ENCODE peak calls at places on chromosomes 3 and 15, in eight cellular contexts. O is IMR-90, I is transverse colon, N is vagina, P is body of pancreas, E is heart left ventricle, U is A549, F is breast epithelium. J is an unnamed sample.

GRCh38 chr3:195703776-195704175 is 17.0 kb upstream of the MUC20 start:
- DNase-seq in U (no peak), E (no peak), N (no peak), F (no peak), P (no peak), I (no peak), O (no peak), J (no peak)

GRCh38 chr15:94494732-94495131 is 263.4 kb downstream of the MCTP2 start:
- DNase-seq in N (no peak), I (no peak), E (no peak), F (no peak), P (no peak), U (no peak), O (no peak), J (no peak)

GRCh38 chr15:67127925-67128324 is 62.5 kb downstream of the SMAD3 start:
- DNase-seq in U (peak), O (peak), P (no peak), N (no peak), E (no peak), I (no peak), F (no peak), J (peak)

GRCh38 chr15:69393831-69394491 is 20.2 kb upstream of the KIF23 start:
- DNase-seq in N (no peak), P (no peak), O (no peak), I (no peak), E (no peak), F (no peak), U (peak), J (no peak)

GRCh38 chr3:52216585-52217408 is 8.6 kb downstream of the TLR9 start:
- DNase-seq in E (peak), P (peak), F (peak), U (no peak), O (peak), N (no peak), I (peak), J (peak)

GRCh38 chr15:43912208-43912607 is 85.4 kb downstream of the WDR76 start:
- DNase-seq in E (no peak), I (no peak), U (no peak), F (no peak), O (no peak), P (no peak), N (no peak), J (no peak)

GRCh38 chr3:25508901-25509300 is 80.8 kb downstream of the RARB start:
- DNase-seq in E (no peak), P (no peak), U (peak), N (no peak), I (no peak), O (no peak), F (peak), J (peak)

GRCh38 chr15:57223887-57224286 is 152.4 kb upstream of the CGNL1 start:
- DNase-seq in F (no peak), P (no peak), E (no peak), N (no peak), O (no peak), I (no peak), U (no peak), J (no peak)

GRCh38 chr3:112873632-112874031 is 27.0 kb upstream of the CD200R1L start:
- DNase-seq in E (no peak), O (no peak), U (no peak), N (no peak), P (no peak), F (no peak), I (no peak), J (no peak)

GRCh38 chr3:39533226-39533625 is 65.7 kb downstream of the MOBP start:
- DNase-seq in F (no peak), O (no peak), N (no peak), I (no peak), P (no peak), U (no peak), E (no peak), J (no peak)

GRCh38 chr3:39529551-39529950 is 62.1 kb downstream of the MOBP start:
- DNase-seq in F (no peak), U (no peak), N (no peak), I (no peak), O (no peak), E (no peak), P (no peak), J (no peak)

GRCh38 chr3:39531066-39531465 is 63.6 kb downstream of the MOBP start:
- DNase-seq in N (no peak), F (no peak), P (no peak), O (no peak), I (no peak), U (no peak), E (no peak), J (no peak)

GRCh38 chr3:39532777-39533176 is 65.3 kb downstream of the MOBP start:
- DNase-seq in U (no peak), I (no peak), O (no peak), N (no peak), F (no peak), E (no peak), P (no peak), J (no peak)

DNA sequence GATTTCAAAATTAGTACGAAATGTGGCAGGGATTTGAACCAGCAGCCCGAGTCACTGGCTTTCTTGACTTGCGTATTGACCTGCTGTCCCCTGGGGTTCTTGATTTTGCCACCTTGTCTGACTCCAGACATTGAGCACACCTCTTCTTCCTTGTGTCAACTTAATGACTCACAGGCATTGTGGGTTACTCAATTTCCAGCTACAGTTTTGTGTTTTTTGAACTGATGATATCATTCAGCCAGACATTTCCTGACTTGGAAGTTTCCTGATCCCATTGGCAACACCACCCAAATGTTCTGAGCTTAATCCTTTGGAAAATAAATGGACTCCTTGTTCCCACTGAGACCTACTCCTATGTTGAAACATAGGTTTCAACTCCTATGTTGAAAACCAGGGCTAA is 64.2 kb downstream of the MOBP start:
- DNase-seq in U (peak), N (no peak), I (no peak), P (no peak), O (peak), F (no peak), E (no peak), J (no peak)
- TF ChIP-seq POLR2A in U (no peak), N (no peak), I (no peak), P (no peak), O (no peak), F (no peak), E (no peak), J (no peak)

GRCh38 chr15:75451202-75451673 is 252 bp downstream of the SIN3A start:
- DNase-seq in I (no peak), U (no peak), P (no peak), F (no peak), N (no peak), E (no peak), O (no peak), J (no peak)
- TF ChIP-seq POLR2A in I (no peak), U (no peak), P (peak), F (no peak), N (peak), E (no peak), O (no peak), J (no peak)

DNA sequence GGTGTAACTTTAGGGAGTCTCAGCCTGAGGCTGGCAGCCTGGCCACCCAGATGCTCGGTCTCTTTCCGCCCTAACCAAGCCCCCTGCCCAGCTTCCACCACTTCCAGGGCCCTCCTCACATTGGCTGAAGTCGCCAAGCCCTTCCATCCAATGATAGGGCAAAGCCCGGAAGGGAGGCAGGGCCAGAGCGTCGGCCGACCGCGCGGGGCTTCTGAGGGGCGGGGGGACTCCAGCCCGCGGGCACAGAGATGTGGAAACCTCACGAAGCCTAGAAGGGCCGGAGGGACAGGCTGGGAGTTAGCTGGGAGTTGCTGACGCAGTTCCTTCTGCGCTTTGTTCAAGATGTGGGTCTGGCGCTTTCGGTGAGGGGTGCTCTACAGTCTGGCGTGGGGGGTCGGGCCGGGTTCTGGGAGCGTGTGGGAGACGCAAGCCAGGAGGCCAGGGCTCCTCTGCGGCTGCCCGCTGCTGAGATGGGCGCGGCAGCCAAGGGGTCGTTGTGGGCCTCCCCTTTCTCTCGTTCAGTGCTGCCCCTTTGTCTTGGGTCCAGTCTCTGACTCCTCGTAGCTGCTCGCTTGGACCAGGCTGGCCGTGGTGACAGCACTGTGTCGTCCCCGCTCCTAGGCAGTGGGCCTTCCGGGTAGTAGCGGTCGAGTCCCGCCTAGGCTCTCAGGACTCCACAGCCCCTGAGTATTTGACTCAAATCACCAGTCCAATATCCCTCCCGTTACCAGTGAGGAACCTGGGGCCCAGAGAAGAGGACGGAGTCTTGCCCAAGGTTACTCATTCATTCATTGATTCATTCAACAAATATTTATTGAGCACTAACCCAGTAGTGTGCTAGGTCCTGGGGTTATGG is at the start of gene ZNF660:
- DNase-seq in N (no peak), O (peak), E (peak), P (peak), I (peak), U (no peak), F (peak), J (no peak)
- TF ChIP-seq POLR2A in N (no peak), O (peak), E (no peak), P (peak), I (peak), U (no peak), F (no peak), J (no peak)

DNA sequence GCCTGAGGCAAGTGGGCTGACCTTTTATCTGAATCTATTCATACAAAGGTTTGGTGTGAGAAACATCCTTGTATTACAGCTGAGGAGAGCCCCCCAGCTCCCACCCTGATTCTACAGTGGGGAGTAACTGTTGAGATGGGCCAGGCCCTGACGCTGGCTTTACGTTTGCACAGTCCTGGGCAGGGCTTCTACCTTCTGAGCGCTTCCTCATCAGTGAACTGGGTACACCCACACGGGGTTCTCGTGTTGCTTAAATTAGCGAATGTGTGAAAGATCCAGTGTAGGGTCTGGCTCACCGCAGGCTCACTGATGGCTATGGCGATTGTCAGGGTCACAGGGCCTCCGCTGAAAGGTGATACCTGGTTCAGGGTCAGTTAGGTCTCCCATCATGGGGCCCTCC is 7.3 kb upstream of the GHRL start:
- DNase-seq in F (no peak), O (no peak), P (no peak), U (no peak), N (no peak), I (no peak), E (no peak), J (no peak)
- TF ChIP-seq POLR2A in F (no peak), O (no peak), P (no peak), U (no peak), N (no peak), I (no peak), E (no peak), J (no peak)

GRCh38 chr3:126349071-126349470 is 8.1 kb downstream of the KLF15 start:
- DNase-seq in F (no peak), N (no peak), E (no peak), U (no peak), O (no peak), P (peak), I (peak), J (no peak)
- TF ChIP-seq POLR2A in F (no peak), N (no peak), E (no peak), U (no peak), O (no peak), P (no peak), I (no peak), J (no peak)

GRCh38 chr3:150771600-150771999 is 8.6 kb upstream of the SIAH2 start:
- DNase-seq in P (no peak), I (no peak), U (no peak), F (no peak), O (no peak), E (no peak), N (no peak), J (no peak)
- TF ChIP-seq POLR2A in P (no peak), I (no peak), U (no peak), F (no peak), O (no peak), E (no peak), N (no peak), J (no peak)